ENCODE peak calls at places on chromosomes 2 and 18, in eight cellular contexts. One of them, this sample, is unnamed.

GRCh38 chr2:8061219-8061618 is 620.6 kb upstream of the ID2 start:
- DNase-seq in body of pancreas: no peak
- DNase-seq in fibroblast of pulmonary artery: no peak
- DNase-seq in thoracic aorta: no peak
- DNase-seq in tibial artery: no peak
- DNase-seq in Calu3: no peak
- DNase-seq in retinal pigment epithelial cell: no peak
- DNase-seq in neural progenitor cell: no peak
- DNase-seq in this sample: no peak

GRCh38 chr18:77103991-77104521 is 28.5 kb downstream of the MBP start:
- DNase-seq in tibial artery: no peak
- DNase-seq in retinal pigment epithelial cell: no peak
- DNase-seq in body of pancreas: no peak
- DNase-seq in thoracic aorta: no peak
- DNase-seq in fibroblast of pulmonary artery: peak; percentile 79
- DNase-seq in Calu3: peak; percentile 58
- DNase-seq in neural progenitor cell: no peak
- DNase-seq in this sample: no peak

GRCh38 chr2:66574701-66575624 is 140.0 kb downstream of the MEIS1 start:
- DNase-seq in tibial artery: peak; percentile 73
- DNase-seq in Calu3: peak; percentile 59
- DNase-seq in body of pancreas: peak; percentile 82
- DNase-seq in fibroblast of pulmonary artery: peak; percentile 89
- DNase-seq in neural progenitor cell: peak; percentile 94
- DNase-seq in thoracic aorta: no peak
- DNase-seq in retinal pigment epithelial cell: peak; percentile 67
- DNase-seq in this sample: peak; percentile 65

GRCh38 chr18:26511339-26512071 is 36.8 kb downstream of the KCTD1 start:
- DNase-seq in Calu3: peak; percentile 67
- DNase-seq in body of pancreas: no peak
- DNase-seq in neural progenitor cell: no peak
- DNase-seq in thoracic aorta: no peak
- DNase-seq in tibial artery: no peak
- DNase-seq in fibroblast of pulmonary artery: no peak
- DNase-seq in retinal pigment epithelial cell: no peak
- DNase-seq in this sample: no peak

GRCh38 chr2:197137826-197138480 is 172.6 kb downstream of the ANKRD44 start:
- DNase-seq in fibroblast of pulmonary artery: no peak
- DNase-seq in tibial artery: no peak
- DNase-seq in Calu3: peak; percentile 34
- DNase-seq in thoracic aorta: no peak
- DNase-seq in body of pancreas: no peak
- DNase-seq in retinal pigment epithelial cell: no peak
- DNase-seq in neural progenitor cell: no peak
- DNase-seq in this sample: no peak

GRCh38 chr2:170454471-170455372 is 260.4 kb upstream of the SP5 start:
- DNase-seq in tibial artery: no peak
- DNase-seq in thoracic aorta: no peak
- DNase-seq in body of pancreas: no peak
- DNase-seq in retinal pigment epithelial cell: no peak
- DNase-seq in fibroblast of pulmonary artery: no peak
- DNase-seq in Calu3: peak; percentile 69
- DNase-seq in neural progenitor cell: no peak
- DNase-seq in this sample: no peak

GRCh38 chr2:145095641-145096435 is 575.9 kb upstream of the ZEB2 start:
- DNase-seq in Calu3: no peak
- DNase-seq in neural progenitor cell: no peak
- DNase-seq in fibroblast of pulmonary artery: peak; percentile 72
- DNase-seq in retinal pigment epithelial cell: no peak
- DNase-seq in tibial artery: no peak
- DNase-seq in thoracic aorta: no peak
- DNase-seq in body of pancreas: no peak
- DNase-seq in this sample: no peak

GRCh38 chr2:67289921-67290371 is 107.2 kb upstream of the ETAA1 start:
- DNase-seq in Calu3: peak; percentile 46
- DNase-seq in fibroblast of pulmonary artery: peak; percentile 76
- DNase-seq in neural progenitor cell: no peak
- DNase-seq in body of pancreas: no peak
- DNase-seq in retinal pigment epithelial cell: peak; percentile 62
- DNase-seq in tibial artery: no peak
- DNase-seq in thoracic aorta: no peak
- DNase-seq in this sample: no peak

GRCh38 chr18:22676423-22676822 is 256.7 kb upstream of the RBBP8 start:
- DNase-seq in neural progenitor cell: no peak
- DNase-seq in fibroblast of pulmonary artery: peak; percentile 69
- DNase-seq in tibial artery: no peak
- DNase-seq in retinal pigment epithelial cell: no peak
- DNase-seq in body of pancreas: no peak
- DNase-seq in thoracic aorta: no peak
- DNase-seq in Calu3: no peak
- DNase-seq in this sample: no peak

GRCh38 chr2:88099798-88100488 is 27.9 kb downstream of the FABP1 start:
- DNase-seq in fibroblast of pulmonary artery: peak; percentile 7
- DNase-seq in neural progenitor cell: peak; percentile 93
- DNase-seq in body of pancreas: no peak
- DNase-seq in thoracic aorta: no peak
- DNase-seq in Calu3: no peak
- DNase-seq in retinal pigment epithelial cell: no peak
- DNase-seq in tibial artery: no peak
- DNase-seq in this sample: no peak

GRCh38 chr18:36354989-36355388 is 57.5 kb downstream of the FHOD3 start:
- DNase-seq in fibroblast of pulmonary artery: peak; percentile 71
- DNase-seq in tibial artery: no peak
- DNase-seq in neural progenitor cell: no peak
- DNase-seq in Calu3: no peak
- DNase-seq in retinal pigment epithelial cell: no peak
- DNase-seq in thoracic aorta: no peak
- DNase-seq in body of pancreas: no peak
- DNase-seq in this sample: no peak

GRCh38 chr2:215145611-215146010 is 7.2 kb upstream of the ABCA12 start:
- DNase-seq in thoracic aorta: no peak
- DNase-seq in neural progenitor cell: no peak
- DNase-seq in fibroblast of pulmonary artery: peak; percentile 6
- DNase-seq in retinal pigment epithelial cell: no peak
- DNase-seq in tibial artery: no peak
- DNase-seq in body of pancreas: no peak
- DNase-seq in Calu3: no peak
- DNase-seq in this sample: no peak

GRCh38 chr2:15069149-15069548 is 436.6 kb downstream of the LRATD1 start:
- DNase-seq in neural progenitor cell: peak; percentile 54
- DNase-seq in Calu3: no peak
- DNase-seq in fibroblast of pulmonary artery: no peak
- DNase-seq in retinal pigment epithelial cell: peak; percentile 3
- DNase-seq in thoracic aorta: no peak
- DNase-seq in body of pancreas: no peak
- DNase-seq in tibial artery: no peak
- DNase-seq in this sample: no peak

GRCh38 chr2:196160966-196161365 is 10.4 kb downstream of the STK17B start:
- DNase-seq in fibroblast of pulmonary artery: no peak
- DNase-seq in Calu3: no peak
- DNase-seq in neural progenitor cell: no peak
- DNase-seq in tibial artery: no peak
- DNase-seq in thoracic aorta: no peak
- DNase-seq in retinal pigment epithelial cell: no peak
- DNase-seq in body of pancreas: no peak
- DNase-seq in this sample: no peak

GRCh38 chr2:37786854-37787253 is 115.4 kb upstream of the CDC42EP3 start:
- DNase-seq in fibroblast of pulmonary artery: no peak
- DNase-seq in tibial artery: no peak
- DNase-seq in body of pancreas: peak; percentile 42
- DNase-seq in Calu3: no peak
- DNase-seq in thoracic aorta: no peak
- DNase-seq in retinal pigment epithelial cell: no peak
- DNase-seq in neural progenitor cell: no peak
- DNase-seq in this sample: peak; percentile 44

GRCh38 chr2:10431797-10432196 is 16.3 kb downstream of the ODC1 start:
- DNase-seq in tibial artery: no peak
- DNase-seq in retinal pigment epithelial cell: no peak
- DNase-seq in body of pancreas: no peak
- DNase-seq in fibroblast of pulmonary artery: no peak
- DNase-seq in thoracic aorta: no peak
- DNase-seq in neural progenitor cell: no peak
- DNase-seq in Calu3: no peak
- DNase-seq in this sample: no peak

GRCh38 chr2:191957996-191958860 is 111.3 kb upstream of the CAVIN2 start:
- DNase-seq in body of pancreas: no peak
- DNase-seq in tibial artery: no peak
- DNase-seq in thoracic aorta: no peak
- DNase-seq in Calu3: no peak
- DNase-seq in fibroblast of pulmonary artery: no peak
- DNase-seq in neural progenitor cell: no peak
- DNase-seq in retinal pigment epithelial cell: peak; percentile 87
- DNase-seq in this sample: no peak

DNA sequence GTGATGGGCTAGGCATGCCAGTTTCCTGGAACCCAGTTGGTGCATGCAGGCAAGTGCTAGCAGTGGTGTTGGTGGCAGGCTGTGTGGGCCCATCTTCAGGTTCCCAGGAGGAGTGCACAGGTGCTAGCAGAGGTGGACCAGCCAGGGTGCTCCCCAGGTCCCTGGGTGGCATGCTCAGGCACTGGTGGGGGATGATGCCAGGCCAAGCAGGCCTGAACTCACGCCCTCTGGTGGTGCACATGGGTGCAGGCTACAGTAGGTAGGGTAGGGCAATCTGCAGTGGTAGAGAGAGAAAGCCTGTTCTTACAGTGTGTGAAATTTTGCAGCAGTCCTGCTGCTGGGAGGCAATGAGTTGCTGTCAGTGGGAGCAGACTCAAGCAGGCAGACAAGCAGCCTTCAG is 1651.8 kb downstream of the DPP10 start:
- DNase-seq in fibroblast of pulmonary artery: no peak
- DNase-seq in body of pancreas: no peak
- DNase-seq in Calu3: no peak
- DNase-seq in tibial artery: no peak
- DNase-seq in thoracic aorta: no peak
- DNase-seq in retinal pigment epithelial cell: no peak
- DNase-seq in neural progenitor cell: peak; percentile 9
- DNase-seq in this sample: no peak
- TF ChIP-seq CTCF in fibroblast of pulmonary artery: no peak
- TF ChIP-seq CTCF in body of pancreas: no peak
- TF ChIP-seq CTCF in Calu3: no peak
- TF ChIP-seq CTCF in tibial artery: no peak
- TF ChIP-seq CTCF in thoracic aorta: no peak
- TF ChIP-seq CTCF in retinal pigment epithelial cell: no peak
- TF ChIP-seq CTCF in neural progenitor cell: peak; percentile 55
- TF ChIP-seq CTCF in this sample: no peak

DNA sequence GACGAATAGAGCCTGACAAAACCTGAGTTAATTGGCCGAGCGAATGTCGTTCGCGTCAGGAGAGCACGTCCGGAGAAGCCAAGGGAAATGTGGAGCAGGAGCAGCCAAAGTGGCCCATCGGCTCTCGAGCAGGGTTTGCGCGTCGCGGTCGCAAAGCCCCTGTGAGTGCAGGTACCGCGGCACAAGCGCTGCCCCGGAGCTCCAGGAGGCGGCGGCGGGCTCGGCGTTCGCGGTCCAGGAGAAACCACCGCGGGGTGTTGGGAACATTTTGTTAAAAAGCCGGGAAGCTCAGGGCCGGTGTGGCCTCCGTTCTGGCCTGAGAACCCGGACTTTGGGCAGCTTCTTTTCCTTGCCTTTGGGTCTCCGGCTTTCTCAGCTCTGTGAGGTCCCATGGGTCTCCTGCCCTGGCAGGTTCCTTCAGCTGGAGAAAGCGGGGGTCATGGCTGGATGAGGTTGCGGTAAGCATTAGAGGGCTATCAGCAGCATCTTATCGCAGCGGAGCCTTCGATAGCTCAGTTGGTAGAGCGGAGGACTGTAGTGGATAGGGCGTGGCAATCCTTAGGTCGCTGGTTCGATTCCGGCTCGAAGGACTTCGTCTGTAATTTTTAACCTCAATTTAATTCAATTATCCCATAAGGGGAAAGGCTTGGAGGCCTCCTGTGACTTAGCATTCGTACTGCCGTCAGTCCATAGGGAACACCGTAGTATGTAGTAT is 1.0 kb upstream of the AGBL5 start:
- DNase-seq in neural progenitor cell: peak; percentile 94
- DNase-seq in body of pancreas: peak; percentile 93
- DNase-seq in fibroblast of pulmonary artery: peak; percentile 95
- DNase-seq in retinal pigment epithelial cell: peak; percentile 78
- DNase-seq in Calu3: peak; percentile 91
- DNase-seq in tibial artery: peak; percentile 97
- DNase-seq in thoracic aorta: peak; percentile 65
- DNase-seq in this sample: peak; percentile 88
- TF ChIP-seq CTCF in neural progenitor cell: peak; percentile 40
- TF ChIP-seq CTCF in body of pancreas: peak; percentile 61
- TF ChIP-seq CTCF in fibroblast of pulmonary artery: peak; percentile 37
- TF ChIP-seq CTCF in retinal pigment epithelial cell: peak; percentile 16
- TF ChIP-seq CTCF in Calu3: peak; percentile 40
- TF ChIP-seq CTCF in tibial artery: peak; percentile 73
- TF ChIP-seq CTCF in thoracic aorta: peak; percentile 62
- TF ChIP-seq CTCF in this sample: peak; percentile 37

GRCh38 chr2:182666674-182667320 is 49.3 kb upstream of the DNAJC10 start:
- DNase-seq in neural progenitor cell: peak; percentile 39
- DNase-seq in Calu3: peak; percentile 31
- DNase-seq in fibroblast of pulmonary artery: peak; percentile 52
- DNase-seq in retinal pigment epithelial cell: no peak
- DNase-seq in body of pancreas: peak; percentile 15
- DNase-seq in tibial artery: no peak
- DNase-seq in thoracic aorta: no peak
- DNase-seq in this sample: no peak
- TF ChIP-seq CTCF in neural progenitor cell: peak; percentile 67
- TF ChIP-seq CTCF in Calu3: no peak
- TF ChIP-seq CTCF in fibroblast of pulmonary artery: peak; percentile 70
- TF ChIP-seq CTCF in retinal pigment epithelial cell: peak; percentile 67
- TF ChIP-seq CTCF in body of pancreas: peak; percentile 41
- TF ChIP-seq CTCF in tibial artery: peak; percentile 30
- TF ChIP-seq CTCF in thoracic aorta: peak; percentile 48
- TF ChIP-seq CTCF in this sample: peak; percentile 51

GRCh38 chr18:11323359-11323819 is 174.0 kb upstream of the PIEZO2 start:
- DNase-seq in body of pancreas: peak; percentile 42
- DNase-seq in retinal pigment epithelial cell: peak; percentile 69
- DNase-seq in tibial artery: no peak
- DNase-seq in thoracic aorta: no peak
- DNase-seq in neural progenitor cell: no peak
- DNase-seq in Calu3: peak; percentile 6
- DNase-seq in fibroblast of pulmonary artery: peak; percentile 55
- DNase-seq in this sample: no peak
- TF ChIP-seq CTCF in body of pancreas: no peak
- TF ChIP-seq CTCF in retinal pigment epithelial cell: no peak
- TF ChIP-seq CTCF in tibial artery: no peak
- TF ChIP-seq CTCF in thoracic aorta: no peak
- TF ChIP-seq CTCF in neural progenitor cell: no peak
- TF ChIP-seq CTCF in Calu3: no peak
- TF ChIP-seq CTCF in fibroblast of pulmonary artery: no peak
- TF ChIP-seq CTCF in this sample: no peak